ENCODE peak calls at places on chromosomes 3 and 15, in six cellular contexts. One of them, this sample, is unnamed.

GRCh38 chr3:187210555-187211327 is 13.5 kb downstream of the RTP1 start:
- DNase-seq in mesenchymal stem cell: no peak
- DNase-seq in neuronal stem cell: peak; percentile 23
- DNase-seq in H9: no peak
- DNase-seq in H1: no peak
- DNase-seq in IMR-90: peak; percentile 41
- DNase-seq in this sample: peak; percentile 76

GRCh38 chr3:112253301-112253971 is 40.6 kb downstream of the SLC9C1 start:
- DNase-seq in H9: no peak
- DNase-seq in mesenchymal stem cell: no peak
- DNase-seq in neuronal stem cell: no peak
- DNase-seq in IMR-90: no peak
- DNase-seq in H1: no peak
- DNase-seq in this sample: no peak

GRCh38 chr15:62812515-62812835 is 230.1 kb upstream of the TPM1 start:
- DNase-seq in mesenchymal stem cell: no peak
- DNase-seq in IMR-90: no peak
- DNase-seq in H1: no peak
- DNase-seq in neuronal stem cell: no peak
- DNase-seq in H9: no peak
- DNase-seq in this sample: no peak

GRCh38 chr15:64600794-64601193 is 140.4 kb downstream of the ZNF609 start:
- DNase-seq in H9: no peak
- DNase-seq in mesenchymal stem cell: no peak
- DNase-seq in IMR-90: no peak
- DNase-seq in neuronal stem cell: no peak
- DNase-seq in H1: no peak
- DNase-seq in this sample: no peak

GRCh38 chr15:64029633-64030032 is 16.7 kb downstream of the DAPK2 start:
- DNase-seq in H9: no peak
- DNase-seq in IMR-90: no peak
- DNase-seq in neuronal stem cell: no peak
- DNase-seq in H1: no peak
- DNase-seq in mesenchymal stem cell: no peak
- DNase-seq in this sample: no peak

GRCh38 chr3:106114220-106114619 is 245.4 kb upstream of the CBLB start:
- DNase-seq in H9: no peak
- DNase-seq in H1: no peak
- DNase-seq in IMR-90: peak; percentile 21
- DNase-seq in mesenchymal stem cell: peak; percentile 54
- DNase-seq in neuronal stem cell: no peak
- DNase-seq in this sample: no peak

GRCh38 chr3:120161902-120162301 is 67.7 kb upstream of the GSK3B start:
- DNase-seq in H9: no peak
- DNase-seq in neuronal stem cell: no peak
- DNase-seq in H1: no peak
- DNase-seq in mesenchymal stem cell: no peak
- DNase-seq in IMR-90: no peak
- DNase-seq in this sample: no peak

GRCh38 chr3:195204360-195205166 is 66.4 kb downstream of the XXYLT1 start:
- DNase-seq in mesenchymal stem cell: peak; percentile 92
- DNase-seq in neuronal stem cell: peak; percentile 26
- DNase-seq in IMR-90: no peak
- DNase-seq in H9: no peak
- DNase-seq in H1: no peak
- DNase-seq in this sample: no peak

GRCh38 chr3:123080864-123081562 is 14.2 kb downstream of the PDIA5 start:
- DNase-seq in neuronal stem cell: no peak
- DNase-seq in H9: no peak
- DNase-seq in mesenchymal stem cell: peak; percentile 64
- DNase-seq in H1: no peak
- DNase-seq in IMR-90: no peak
- DNase-seq in this sample: peak; percentile 96

GRCh38 chr15:59976480-59976879 is 27.6 kb upstream of the FOXB1 start:
- DNase-seq in neuronal stem cell: no peak
- DNase-seq in mesenchymal stem cell: no peak
- DNase-seq in IMR-90: no peak
- DNase-seq in H9: no peak
- DNase-seq in H1: no peak
- DNase-seq in this sample: no peak

GRCh38 chr15:96296264-96296663 is 34.2 kb upstream of the NR2F2 start:
- DNase-seq in neuronal stem cell: no peak
- DNase-seq in H1: no peak
- DNase-seq in mesenchymal stem cell: peak; percentile 23
- DNase-seq in H9: no peak
- DNase-seq in IMR-90: peak; percentile 95
- DNase-seq in this sample: no peak

GRCh38 chr15:73127302-73127936 is 75.2 kb downstream of the NEO1 start:
- DNase-seq in neuronal stem cell: peak; percentile 26
- DNase-seq in H9: peak; percentile 50
- DNase-seq in H1: no peak
- DNase-seq in mesenchymal stem cell: peak; percentile 58
- DNase-seq in IMR-90: peak; percentile 30
- DNase-seq in this sample: peak; percentile 73

GRCh38 chr15:32905481-32905880 is 187.7 kb downstream of the GREM1 start:
- DNase-seq in H1: no peak
- DNase-seq in IMR-90: peak; percentile 31
- DNase-seq in neuronal stem cell: no peak
- DNase-seq in H9: no peak
- DNase-seq in mesenchymal stem cell: no peak
- DNase-seq in this sample: no peak

GRCh38 chr3:197499427-197499826 is 56.3 kb downstream of the BDH1 start:
- DNase-seq in H1: no peak
- DNase-seq in IMR-90: peak; percentile 80
- DNase-seq in H9: no peak
- DNase-seq in neuronal stem cell: no peak
- DNase-seq in mesenchymal stem cell: peak; percentile 78
- DNase-seq in this sample: no peak

GRCh38 chr15:91357011-91357410 is 257.0 kb downstream of the SV2B start:
- DNase-seq in neuronal stem cell: no peak
- DNase-seq in IMR-90: no peak
- DNase-seq in H9: no peak
- DNase-seq in mesenchymal stem cell: no peak
- DNase-seq in H1: no peak
- DNase-seq in this sample: no peak

GRCh38 chr15:86483936-86484335 is 404.3 kb downstream of the AGBL1 start:
- DNase-seq in IMR-90: no peak
- DNase-seq in neuronal stem cell: no peak
- DNase-seq in H9: no peak
- DNase-seq in H1: no peak
- DNase-seq in mesenchymal stem cell: no peak
- DNase-seq in this sample: peak; percentile 45

GRCh38 chr15:43514241-43515057 is 3.0 kb upstream of the MAP1A start:
- DNase-seq in H9: peak; percentile 67
- DNase-seq in neuronal stem cell: no peak
- DNase-seq in H1: no peak
- DNase-seq in IMR-90: peak; percentile 49
- DNase-seq in mesenchymal stem cell: peak; percentile 71
- DNase-seq in this sample: peak; percentile 76

GRCh38 chr3:52398670-52399081 is 46.2 kb downstream of the SEMA3G start:
- DNase-seq in IMR-90: no peak
- DNase-seq in neuronal stem cell: no peak
- DNase-seq in mesenchymal stem cell: no peak
- DNase-seq in H1: no peak
- DNase-seq in H9: no peak
- DNase-seq in this sample: no peak

GRCh38 chr15:66882251-66883020 is 180.4 kb downstream of the SMAD6 start:
- DNase-seq in H1: no peak
- DNase-seq in IMR-90: peak; percentile 72
- DNase-seq in neuronal stem cell: no peak
- DNase-seq in mesenchymal stem cell: peak; percentile 72
- DNase-seq in H9: no peak
- DNase-seq in this sample: no peak

GRCh38 chr15:50182233-50183013 is 427 bp downstream of the SLC27A2 start:
- DNase-seq in H1: no peak
- DNase-seq in IMR-90: peak; percentile 15
- DNase-seq in mesenchymal stem cell: peak; percentile 38
- DNase-seq in H9: peak; percentile 51
- DNase-seq in neuronal stem cell: peak; percentile 27
- DNase-seq in this sample: peak; percentile 34

GRCh38 chr3:125684199-125684598 is 88.9 kb upstream of the OSBPL11 start:
- DNase-seq in IMR-90: peak; percentile 12
- DNase-seq in mesenchymal stem cell: peak; percentile 4
- DNase-seq in H1: peak; percentile 25
- DNase-seq in H9: peak; percentile 79
- DNase-seq in neuronal stem cell: peak; percentile 30
- DNase-seq in this sample: peak; percentile 76

GRCh38 chr3:49017646-49017977 is 768 bp downstream of the DALRD3 start:
- DNase-seq in IMR-90: no peak
- DNase-seq in mesenchymal stem cell: no peak
- DNase-seq in H1: no peak
- DNase-seq in H9: no peak
- DNase-seq in neuronal stem cell: no peak
- DNase-seq in this sample: no peak

GRCh38 chr3:186708983-186709679 is 8.0 kb upstream of the KNG1 start:
- DNase-seq in H1: no peak
- DNase-seq in neuronal stem cell: no peak
- DNase-seq in mesenchymal stem cell: no peak
- DNase-seq in IMR-90: no peak
- DNase-seq in H9: no peak
- DNase-seq in this sample: no peak

GRCh38 chr3:111609700-111610099 is 14.6 kb upstream of the ZBED2 start:
- DNase-seq in mesenchymal stem cell: no peak
- DNase-seq in H1: no peak
- DNase-seq in neuronal stem cell: no peak
- DNase-seq in H9: no peak
- DNase-seq in IMR-90: no peak
- DNase-seq in this sample: no peak

GRCh38 chr3:187243933-187244564 is 46.8 kb downstream of the RTP1 start:
- DNase-seq in mesenchymal stem cell: no peak
- DNase-seq in H9: no peak
- DNase-seq in neuronal stem cell: no peak
- DNase-seq in H1: no peak
- DNase-seq in IMR-90: peak; percentile 30
- DNase-seq in this sample: no peak

GRCh38 chr15:72472907-72473669 is 1.0 kb upstream of the ARIH1 start:
- DNase-seq in mesenchymal stem cell: peak; percentile 57
- DNase-seq in IMR-90: peak; percentile 53
- DNase-seq in H1: no peak
- DNase-seq in H9: no peak
- DNase-seq in neuronal stem cell: peak; percentile 14
- DNase-seq in this sample: peak; percentile 40

GRCh38 chr3:113097821-113098516 is 107.2 kb downstream of the GTPBP8 start:
- DNase-seq in H1: no peak
- DNase-seq in neuronal stem cell: no peak
- DNase-seq in mesenchymal stem cell: peak; percentile 79
- DNase-seq in IMR-90: peak; percentile 88
- DNase-seq in H9: no peak
- DNase-seq in this sample: no peak

GRCh38 chr15:88834211-88834812 is 31.1 kb downstream of the ACAN start:
- DNase-seq in IMR-90: peak; percentile 63
- DNase-seq in neuronal stem cell: peak; percentile 50
- DNase-seq in H1: peak; percentile 13
- DNase-seq in mesenchymal stem cell: peak; percentile 50
- DNase-seq in H9: peak; percentile 72
- DNase-seq in this sample: peak; percentile 68

GRCh38 chr3:100864471-100865268 is 128.6 kb downstream of the ABI3BP start:
- DNase-seq in H1: no peak
- DNase-seq in H9: no peak
- DNase-seq in IMR-90: no peak
- DNase-seq in neuronal stem cell: no peak
- DNase-seq in mesenchymal stem cell: no peak
- DNase-seq in this sample: no peak

GRCh38 chr3:126126811-126127431 is 43.0 kb upstream of the SLC41A3 start:
- DNase-seq in H1: no peak
- DNase-seq in neuronal stem cell: no peak
- DNase-seq in mesenchymal stem cell: no peak
- DNase-seq in H9: peak; percentile 23
- DNase-seq in IMR-90: no peak
- DNase-seq in this sample: no peak

GRCh38 chr3:28326458-28326926 is 22.0 kb upstream of the ZCWPW2 start:
- DNase-seq in mesenchymal stem cell: no peak
- DNase-seq in IMR-90: peak; percentile 19
- DNase-seq in H1: no peak
- DNase-seq in neuronal stem cell: no peak
- DNase-seq in H9: no peak
- DNase-seq in this sample: no peak

GRCh38 chr3:23246651-23247050 is 43.5 kb downstream of the UBE2E2 start:
- DNase-seq in mesenchymal stem cell: no peak
- DNase-seq in neuronal stem cell: no peak
- DNase-seq in IMR-90: no peak
- DNase-seq in H1: no peak
- DNase-seq in H9: no peak
- DNase-seq in this sample: no peak
- H2BK15ac ChIP-seq in mesenchymal stem cell: no peak overlapping the region
- H2BK15ac ChIP-seq in neuronal stem cell: no peak overlapping the region
- H2BK15ac ChIP-seq in IMR-90: no peak overlapping the region
- H2BK15ac ChIP-seq in H1: no peak overlapping the region
- H2BK15ac ChIP-seq in H9: no peak overlapping the region
- H2BK15ac ChIP-seq in this sample: no peak overlapping the region

DNA sequence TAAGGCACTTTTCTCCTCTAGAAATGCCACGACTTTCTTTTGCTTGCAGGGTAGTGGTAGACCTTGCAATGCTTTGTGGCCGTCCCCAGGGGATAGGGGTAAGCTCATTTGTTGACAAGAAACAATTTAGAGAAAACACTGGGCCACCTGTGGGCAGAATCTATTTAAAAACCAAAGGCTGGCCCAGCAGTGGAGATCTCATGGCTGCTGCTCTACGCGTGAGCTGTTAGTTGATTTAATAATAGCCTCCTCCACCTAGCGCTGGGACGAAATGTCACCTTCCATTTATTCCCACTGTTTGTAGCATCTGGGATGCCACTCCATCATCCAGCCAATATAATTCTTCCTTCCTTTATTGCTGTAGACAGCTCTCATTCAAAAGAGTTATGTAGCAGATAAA is 64.7 kb upstream of the PFN2 start:
- DNase-seq in H9: peak; percentile 38
- DNase-seq in mesenchymal stem cell: no peak
- DNase-seq in IMR-90: no peak
- DNase-seq in H1: no peak
- DNase-seq in neuronal stem cell: no peak
- DNase-seq in this sample: peak; percentile 26
- H2BK15ac ChIP-seq in H9: no peak overlapping the region
- H2BK15ac ChIP-seq in mesenchymal stem cell: no peak overlapping the region
- H2BK15ac ChIP-seq in IMR-90: no peak overlapping the region
- H2BK15ac ChIP-seq in H1: no peak overlapping the region
- H2BK15ac ChIP-seq in neuronal stem cell: no peak overlapping the region
- H2BK15ac ChIP-seq in this sample: no peak overlapping the region

DNA sequence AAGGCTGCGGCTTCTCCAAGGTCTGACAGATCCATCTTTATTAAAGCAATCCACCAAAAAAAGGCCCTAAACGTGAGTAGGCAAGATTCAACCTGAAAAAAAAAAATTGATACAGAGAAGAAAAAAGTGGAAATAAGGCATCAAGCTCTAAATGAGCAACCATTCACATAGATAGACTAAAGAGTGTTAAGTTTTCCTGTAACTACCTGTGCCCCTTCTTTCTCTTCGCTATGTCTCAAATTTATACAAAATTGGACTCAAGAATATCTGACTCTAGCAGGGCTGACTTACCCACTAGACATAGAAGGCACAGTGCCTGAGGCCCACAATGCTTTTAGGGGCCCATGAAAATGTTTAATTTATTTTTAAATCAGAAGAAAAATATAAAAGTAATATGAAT is at the start of gene MYH15:
- DNase-seq in H1: no peak
- DNase-seq in neuronal stem cell: no peak
- DNase-seq in H9: no peak
- DNase-seq in mesenchymal stem cell: no peak
- DNase-seq in IMR-90: no peak
- DNase-seq in this sample: no peak
- H2BK15ac ChIP-seq in H1: no peak within 1 kb of the TSS
- H2BK15ac ChIP-seq in neuronal stem cell: no peak within 1 kb of the TSS
- H2BK15ac ChIP-seq in H9: no peak within 1 kb of the TSS
- H2BK15ac ChIP-seq in mesenchymal stem cell: no peak within 1 kb of the TSS
- H2BK15ac ChIP-seq in IMR-90: no peak within 1 kb of the TSS
- H2BK15ac ChIP-seq in this sample: no peak within 1 kb of the TSS

GRCh38 chr3:196207833-196208607 is 3.2 kb downstream of the ZDHHC19 start:
- DNase-seq in H1: peak; percentile 63
- DNase-seq in neuronal stem cell: peak; percentile 37
- DNase-seq in mesenchymal stem cell: peak; percentile 42
- DNase-seq in H9: peak; percentile 96
- DNase-seq in IMR-90: no peak
- DNase-seq in this sample: peak; percentile 89
- H2BK15ac ChIP-seq in H1: peak overlapping the region; percentile 96
- H2BK15ac ChIP-seq in neuronal stem cell: no peak overlapping the region
- H2BK15ac ChIP-seq in mesenchymal stem cell: no peak overlapping the region
- H2BK15ac ChIP-seq in H9: no peak overlapping the region
- H2BK15ac ChIP-seq in IMR-90: no peak overlapping the region
- H2BK15ac ChIP-seq in this sample: no peak overlapping the region

This sample was measured in mesendoderm.